ENCODE peak calls at places on chromosome 7, in six cellular contexts. P, D, C, V, O and B are unnamed samples.

GRCh38 chr7:151038951-151039849 is 9.1 kb upstream of the ASIC3 start:
- DNase-seq in D (peak), O (peak), V (no peak), P (peak), C (peak), B (no peak)

GRCh38 chr7:28654111-28654510 is 241.8 kb downstream of the CREB5 start:
- DNase-seq in P (no peak), O (no peak), C (no peak), V (no peak), D (no peak), B (no peak)

GRCh38 chr7:159197066-159197975 is 52.7 kb upstream of the VIPR2 start:
- DNase-seq in D (peak), C (no peak), P (no peak), V (no peak), O (no peak), B (peak)

GRCh38 chr7:151130741-151131157 is 36.7 kb downstream of the GBX1 start:
- DNase-seq in P (peak), O (no peak), D (no peak), V (no peak), C (no peak), B (no peak)

GRCh38 chr7:22728416-22729029 is 1.5 kb downstream of the IL6 start:
- DNase-seq in O (no peak), C (no peak), V (no peak), P (no peak), D (no peak), B (no peak)

GRCh38 chr7:20350518-20350951 is 19.8 kb downstream of the ITGB8 start:
- DNase-seq in C (no peak), D (no peak), O (no peak), V (no peak), P (no peak), B (no peak)

GRCh38 chr7:139345042-139345441 is 3.9 kb downstream of the FMC1 start:
- DNase-seq in O (no peak), C (no peak), V (no peak), D (no peak), P (no peak), B (no peak)

GRCh38 chr7:95878677-95879076 is 106.3 kb downstream of the DYNC1I1 start:
- DNase-seq in D (no peak), V (no peak), O (no peak), P (no peak), C (no peak), B (no peak)

GRCh38 chr7:154929006-154929726 is 73.8 kb downstream of the PAXIP1 start:
- DNase-seq in C (no peak), O (peak), P (no peak), V (no peak), D (no peak), B (no peak)

GRCh38 chr7:112053405-112054069 is 152.7 kb downstream of the DOCK4 start:
- DNase-seq in O (no peak), P (no peak), D (no peak), V (no peak), C (no peak), B (no peak)

GRCh38 chr7:39754326-39755120 is 131.2 kb downstream of the RALA start:
- DNase-seq in D (no peak), C (peak), V (no peak), O (peak), P (no peak), B (no peak)

GRCh38 chr7:16343612-16344011 is 77.7 kb downstream of the CRPPA start:
- DNase-seq in V (no peak), P (no peak), C (no peak), O (no peak), D (no peak), B (no peak)

GRCh38 chr7:44748948-44749731 is 493 bp downstream of the ZMIZ2 start:
- DNase-seq in C (no peak), V (no peak), P (no peak), O (no peak), D (no peak), B (no peak)

GRCh38 chr7:7693881-7694280 is 24.5 kb downstream of the RPA3 start:
- DNase-seq in O (no peak), V (no peak), P (no peak), C (no peak), D (no peak), B (no peak)

GRCh38 chr7:3722396-3722846 is 421.4 kb downstream of the SDK1 start:
- DNase-seq in P (peak), V (peak), C (peak), D (no peak), O (no peak), B (no peak)

GRCh38 chr7:47443049-47443448 is 138.9 kb downstream of the TNS3 start:
- DNase-seq in P (no peak), V (no peak), D (no peak), O (no peak), C (no peak), B (no peak)

GRCh38 chr7:83547526-83547925 is 101.4 kb downstream of the SEMA3E start:
- DNase-seq in O (no peak), P (no peak), V (no peak), D (no peak), C (no peak), B (no peak)

GRCh38 chr7:7138897-7139296 is 43.4 kb upstream of the C1GALT1 start:
- DNase-seq in D (no peak), P (no peak), O (no peak), V (no peak), C (no peak), B (no peak)

GRCh38 chr7:94335586-94335985 is 59.1 kb upstream of the COL1A2 start:
- DNase-seq in D (no peak), C (peak), O (no peak), P (no peak), V (no peak), B (no peak)

GRCh38 chr7:4694653-4695335 is 12.7 kb downstream of the FOXK1 start:
- DNase-seq in C (no peak), P (peak), D (peak), V (no peak), O (no peak), B (no peak)

GRCh38 chr7:96034940-96035727 is 262.8 kb downstream of the DYNC1I1 start:
- DNase-seq in P (no peak), D (no peak), O (no peak), C (no peak), V (no peak), B (no peak)